ENCODE peak calls at places on chromosome 2, in eight cellular contexts. G, A, V, C, W, R, K and Q are unnamed samples.
A peak's percentile ranks its signal among the peaks of the same experiment; 100 is the strongest.

GRCh38 chr2:10960606-10961489 is 49.1 kb downstream of the KCNF1 start:
- DNase-seq in A (no peak), V (no peak), W (no peak), C (no peak), G (peak; percentile 48), K (no peak), R (no peak), Q (no peak)

GRCh38 chr2:54528311-54528945 is 72.3 kb downstream of the SPTBN1 start:
- DNase-seq in C (no peak), W (no peak), K (no peak), V (peak; percentile 83), R (peak; percentile 60), G (no peak), A (no peak), Q (no peak)

GRCh38 chr2:86562891-86563649 is at the start of gene CHMP3:
- DNase-seq in G (peak; percentile 99), V (peak; percentile 93), C (peak; percentile 99), A (peak; percentile 99), K (peak; percentile 97), W (peak; percentile 97), R (peak; percentile 92), Q (peak; percentile 89)

GRCh38 chr2:20525041-20526035 is 78.5 kb downstream of the RHOB start:
- DNase-seq in K (peak; percentile 44), V (peak; percentile 46), C (peak; percentile 78), W (peak; percentile 42), R (no peak), G (peak; percentile 79), A (no peak), Q (peak; percentile 88)

GRCh38 chr2:239002960-239003932 is 155.4 kb downstream of the TWIST2 start:
- DNase-seq in A (peak; percentile 5), V (peak; percentile 37), R (peak; percentile 11), C (peak; percentile 60), W (peak; percentile 52), G (peak; percentile 52), K (no peak), Q (peak; percentile 17)

GRCh38 chr2:3131636-3132326 is 245.8 kb downstream of the EIPR1 start:
- DNase-seq in W (no peak), A (no peak), G (peak; percentile 38), R (no peak), V (no peak), K (peak; percentile 15), C (no peak), Q (no peak)

GRCh38 chr2:191845248-191845715 is 1.6 kb downstream of the CAVIN2 start:
- DNase-seq in W (peak; percentile 33), R (no peak), G (peak; percentile 65), C (no peak), A (peak; percentile 86), K (no peak), V (no peak), Q (no peak)

GRCh38 chr2:1282552-1282951 is 130.7 kb upstream of the TPO start:
- DNase-seq in W (peak; percentile 49), V (no peak), G (no peak), K (no peak), C (no peak), A (peak; percentile 80), R (no peak), Q (no peak)

GRCh38 chr2:238600506-238601432 is 174.0 kb downstream of the ASB1 start:
- DNase-seq in K (no peak), W (no peak), R (no peak), A (no peak), V (no peak), C (no peak), G (no peak), Q (no peak)

GRCh38 chr2:149084924-149085795 is 46.7 kb downstream of the LYPD6B start:
- DNase-seq in C (no peak), G (no peak), K (no peak), R (no peak), W (no peak), A (no peak), V (no peak), Q (no peak)

GRCh38 chr2:235000426-235001236 is 48.8 kb downstream of the SH3BP4 start:
- DNase-seq in K (peak; percentile 73), R (no peak), W (no peak), A (no peak), C (peak; percentile 75), G (no peak), V (no peak), Q (no peak)

GRCh38 chr2:218806346-218806978 is 24.5 kb downstream of the CYP27A1 start:
- DNase-seq in R (peak; percentile 99), A (peak; percentile 86), W (peak; percentile 77), V (peak; percentile 98), K (peak; percentile 44), C (peak; percentile 87), G (peak; percentile 87), Q (peak; percentile 99)

GRCh38 chr2:162072976-162073775 is 839 bp downstream of the DPP4 start:
- DNase-seq in W (no peak), C (no peak), G (peak; percentile 70), V (no peak), A (peak; percentile 41), K (no peak), R (no peak), Q (no peak)

GRCh38 chr2:33495683-33496082 is 19.2 kb downstream of the RASGRP3 start:
- DNase-seq in V (no peak), W (no peak), K (no peak), C (no peak), A (no peak), R (no peak), G (no peak), Q (no peak)

GRCh38 chr2:33497177-33497787 is 20.8 kb downstream of the RASGRP3 start:
- DNase-seq in W (no peak), V (peak; percentile 88), K (no peak), C (no peak), G (no peak), R (no peak), A (no peak), Q (no peak)

GRCh38 chr2:33496150-33496549 is 19.7 kb downstream of the RASGRP3 start:
- DNase-seq in W (no peak), C (no peak), G (no peak), R (no peak), A (no peak), V (peak; percentile 86), K (no peak), Q (peak; percentile 69)

GRCh38 chr2:33494155-33494779 is 17.8 kb downstream of the RASGRP3 start:
- DNase-seq in C (no peak), A (no peak), V (peak; percentile 14), W (no peak), R (no peak), G (no peak), K (no peak), Q (no peak)

GRCh38 chr2:33494877-33495641 is 18.6 kb downstream of the RASGRP3 start:
- DNase-seq in A (no peak), W (no peak), G (no peak), C (no peak), R (no peak), K (no peak), V (no peak), Q (no peak)
- H3K4me3 ChIP-seq in A (no peak overlapping the region), W (no peak overlapping the region), G (no peak overlapping the region), C (no peak overlapping the region), R (no peak overlapping the region), K (no peak overlapping the region), V (no peak overlapping the region), Q (no peak overlapping the region)

GRCh38 chr2:189409647-189410046 is 31.6 kb upstream of the WDR75 start:
- DNase-seq in V (peak; percentile 53), W (no peak), R (peak; percentile 9), C (no peak), G (no peak), K (no peak), A (no peak), Q (no peak)

GRCh38 chr2:189409136-189409535 is 32.1 kb upstream of the WDR75 start:
- DNase-seq in K (no peak), R (no peak), A (no peak), V (peak; percentile 51), C (peak; percentile 13), W (no peak), G (no peak), Q (no peak)

GRCh38 chr2:189411860-189412259 is 29.4 kb upstream of the WDR75 start:
- DNase-seq in G (no peak), A (no peak), V (peak; percentile 94), K (no peak), C (peak; percentile 52), W (no peak), R (peak; percentile 78), Q (peak; percentile 97)

GRCh38 chr2:189413249-189413648 is 28.0 kb upstream of the WDR75 start:
- DNase-seq in K (no peak), V (no peak), A (no peak), R (no peak), C (no peak), G (no peak), W (no peak), Q (no peak)

GRCh38 chr2:189412330-189412953 is 28.8 kb upstream of the WDR75 start:
- DNase-seq in V (peak; percentile 53), A (no peak), W (peak; percentile 45), K (no peak), C (peak; percentile 56), R (peak; percentile 66), G (no peak), Q (no peak)
- H3K4me3 ChIP-seq in V (no peak overlapping the region), A (no peak overlapping the region), W (no peak overlapping the region), K (no peak overlapping the region), C (no peak overlapping the region), R (no peak overlapping the region), G (no peak overlapping the region), Q (no peak overlapping the region)

DNA sequence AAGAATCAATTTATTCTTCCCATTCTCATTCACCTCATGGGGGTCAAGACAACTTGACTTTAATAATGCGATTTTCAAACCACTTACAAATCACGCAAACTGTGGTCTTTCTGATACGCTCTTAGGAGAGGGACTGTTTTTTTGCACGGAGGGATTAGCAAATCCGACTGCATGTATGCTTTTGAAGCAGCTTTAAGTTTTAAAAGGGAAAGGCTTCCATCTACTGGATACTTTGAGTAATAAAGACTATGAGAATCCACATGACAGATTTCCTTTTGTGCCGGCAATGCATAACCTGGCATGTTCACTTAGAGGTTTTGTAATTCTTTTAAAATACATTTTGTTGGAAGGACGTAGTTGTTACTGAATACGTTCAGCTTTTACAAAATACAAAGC is 322.9 kb upstream of the KCNJ3 start:
- DNase-seq in K (no peak), V (peak; percentile 46), R (peak; percentile 49), C (peak; percentile 70), G (no peak), W (no peak), A (no peak), Q (peak; percentile 13)
- H3K4me3 ChIP-seq in K (no peak overlapping the region), V (no peak overlapping the region), R (no peak overlapping the region), C (no peak overlapping the region), G (no peak overlapping the region), W (no peak overlapping the region), A (no peak overlapping the region), Q (no peak overlapping the region)

GRCh38 chr2:38966006-38966405 is 76.3 kb downstream of the ARHGEF33 start:
- DNase-seq in C (no peak), W (no peak), A (no peak), G (no peak), V (no peak), R (no peak), K (no peak), Q (no peak)

GRCh38 chr2:38959464-38959863 is 69.8 kb downstream of the ARHGEF33 start:
- DNase-seq in C (no peak), V (no peak), A (peak; percentile 45), R (no peak), W (no peak), K (no peak), G (no peak), Q (no peak)

GRCh38 chr2:38957972-38958371 is 68.3 kb downstream of the ARHGEF33 start:
- DNase-seq in A (no peak), V (no peak), R (no peak), W (no peak), G (no peak), C (no peak), K (no peak), Q (no peak)

GRCh38 chr2:38959938-38960608 is 70.4 kb downstream of the ARHGEF33 start:
- DNase-seq in C (peak; percentile 91), K (peak; percentile 70), A (peak; percentile 94), R (peak; percentile 49), W (peak; percentile 77), G (peak; percentile 85), V (peak; percentile 91), Q (peak; percentile 61)

GRCh38 chr2:38960609-38961320 is 71.1 kb downstream of the ARHGEF33 start:
- DNase-seq in V (no peak), K (no peak), C (no peak), R (no peak), G (no peak), A (no peak), W (no peak), Q (no peak)
- H3K4me3 ChIP-seq in V (peak overlapping the region; percentile 40), K (peak overlapping the region; percentile 39), C (no peak overlapping the region), R (peak overlapping the region; percentile 26), G (peak overlapping the region; percentile 41), A (peak overlapping the region; percentile 35), W (peak overlapping the region; percentile 47), Q (peak overlapping the region; percentile 42)